ENCODE peak calls at places on chromosomes 13 and 19, in six cellular contexts. V is stomach; N is DMS 273 treated with DMSO at 0.1 percent for 48 hours; U is brain microvascular endothelial cell; J is progenitor cell of endocrine pancreas; O is naive thymus-derived CD8-positive, alpha-beta T cell. E is an unnamed sample.

GRCh38 chr19:35444735-35445134 is 3.3 kb upstream of the FFAR2 start:
- DNase-seq in V (no peak), O (no peak), U (no peak), J (no peak), N (no peak), E (no peak)

GRCh38 chr13:79937311-79938243 is 403.3 kb downstream of the SPRY2 start:
- DNase-seq in V (no peak), U (peak; percentile 1), J (no peak), O (no peak), N (no peak), E (no peak)

GRCh38 chr19:5572556-5573286 is 5.0 kb upstream of the TINCR start:
- DNase-seq in V (no peak), O (no peak), J (no peak), N (no peak), U (no peak), E (no peak)

GRCh38 chr19:17089238-17089637 is 13.7 kb downstream of the MYO9B start:
- DNase-seq in V (no peak), O (no peak), N (no peak), J (no peak), U (peak; percentile 55), E (no peak)

GRCh38 chr19:30091856-30092255 is 149.8 kb downstream of the URI1 start:
- DNase-seq in N (no peak), V (no peak), J (no peak), U (no peak), O (no peak), E (no peak)

GRCh38 chr13:86020350-86021002 is 221.3 kb upstream of the SLITRK6 start:
- DNase-seq in V (no peak), J (no peak), N (no peak), U (peak; percentile 20), O (no peak), E (peak; percentile 21)

GRCh38 chr13:38944219-38944618 is 46.4 kb downstream of the STOML3 start:
- DNase-seq in N (peak; percentile 26), U (no peak), V (no peak), O (no peak), J (no peak), E (no peak)

GRCh38 chr19:14404322-14404721 is 14.8 kb downstream of the DDX39A start:
- DNase-seq in V (no peak), U (no peak), O (no peak), J (no peak), N (no peak), E (no peak)

GRCh38 chr13:33015791-33016323 is 366 bp upstream of the KL start:
- DNase-seq in U (no peak), N (no peak), O (no peak), V (peak; percentile 29), J (no peak), E (no peak)

GRCh38 chr19:18401580-18402112 is 4.2 kb upstream of the LRRC25 start:
- DNase-seq in J (no peak), U (peak; percentile 62), V (no peak), N (peak; percentile 27), O (no peak), E (no peak)

GRCh38 chr19:47398707-47399106 is 20.6 kb downstream of the MEIS3 start:
- DNase-seq in V (no peak), U (no peak), N (no peak), O (no peak), J (no peak), E (no peak)

GRCh38 chr19:30479231-30479630 is 107.0 kb downstream of the ZNF536 start:
- DNase-seq in J (no peak), N (no peak), V (no peak), U (no peak), O (no peak), E (no peak)

GRCh38 chr19:13992025-13992424 is 14.1 kb downstream of the RFX1 start:
- DNase-seq in N (no peak), U (no peak), V (no peak), J (no peak), O (no peak), E (no peak)

GRCh38 chr13:103517768-103518102 is 451.5 kb upstream of the SLC10A2 start:
- DNase-seq in O (no peak), N (no peak), V (no peak), U (no peak), J (no peak), E (no peak)

GRCh38 chr19:18254546-18255500 is 19.4 kb downstream of the IQCN start:
- DNase-seq in U (no peak), O (no peak), V (peak; percentile 56), N (no peak), J (no peak), E (no peak)

GRCh38 chr13:98524391-98524790 is 52.5 kb downstream of the STK24 start:
- DNase-seq in O (no peak), N (no peak), U (no peak), J (no peak), V (no peak), E (no peak)

GRCh38 chr19:5147074-5147970 is 178.4 kb downstream of the KDM4B start:
- DNase-seq in N (no peak), V (no peak), J (no peak), O (peak; percentile 53), U (no peak), E (no peak)

GRCh38 chr19:14563989-14564650 is 7.7 kb downstream of the NDUFB7 start:
- DNase-seq in V (no peak), U (no peak), J (no peak), N (no peak), O (no peak), E (no peak)

GRCh38 chr19:47037766-47038165 is 10.7 kb downstream of the TMEM160 start:
- DNase-seq in O (no peak), J (no peak), V (no peak), U (no peak), N (no peak), E (no peak)

GRCh38 chr19:55652311-55653078 is 2.3 kb upstream of the U2AF2 start:
- DNase-seq in U (no peak), N (no peak), J (no peak), O (peak; percentile 71), V (no peak), E (no peak)

GRCh38 chr13:27619093-27619705 is 1.1 kb downstream of the LNX2 start:
- DNase-seq in U (no peak), N (no peak), O (no peak), J (no peak), V (no peak), E (no peak)

GRCh38 chr19:54329476-54330165 is 9.3 kb downstream of the LILRA4 start:
- DNase-seq in V (no peak), J (no peak), O (no peak), U (no peak), N (no peak), E (no peak)

GRCh38 chr19:50516859-50517703 is 3.4 kb upstream of the ASPDH start:
- DNase-seq in N (no peak), O (peak; percentile 58), U (no peak), J (no peak), V (no peak), E (no peak)

GRCh38 chr13:100707818-100708740 is 33.5 kb upstream of the TMTC4 start:
- DNase-seq in N (no peak), U (no peak), V (no peak), O (no peak), J (no peak), E (no peak)

GRCh38 chr13:40230833-40231266 is 435.6 kb downstream of the FOXO1 start:
- DNase-seq in U (peak; percentile 68), V (no peak), N (no peak), J (no peak), O (no peak), E (no peak)

GRCh38 chr13:97266734-97267417 is 44.7 kb downstream of the MBNL2 start:
- DNase-seq in J (no peak), U (peak; percentile 57), V (no peak), O (no peak), N (no peak), E (no peak)